ENCODE peak calls at places on chromosome 2, in ten cellular contexts. J is GM12865, S is omental fat pad, I is progenitor cell of endocrine pancreas, M is fibroblast of the aortic adventitia, X is astrocyte of the spinal cord, V is AG04449, Z is GM20000, K is AG10803, N is nephron progenitor cell. Q is an unnamed sample.
A peak's percentile ranks its signal among the peaks of the same experiment; 100 is the strongest.

GRCh38 chr2:96821113-96821512 is 5.0 kb downstream of the CNNM3 start:
- DNase-seq in V (no peak), N (no peak), S (no peak), I (no peak), M (no peak), J (no peak), X (no peak), K (no peak), Z (no peak), Q (no peak)

GRCh38 chr2:30038419-30038818 is 108.4 kb upstream of the YPEL5 start:
- DNase-seq in S (no peak), X (no peak), M (no peak), K (no peak), I (no peak), J (no peak), N (no peak), Z (no peak), V (no peak), Q (no peak)

GRCh38 chr2:188573453-188573852 is 281.8 kb downstream of the GULP1 start:
- DNase-seq in J (no peak), M (no peak), K (no peak), S (no peak), I (no peak), V (no peak), N (no peak), X (peak; percentile 76), Z (no peak), Q (no peak)

GRCh38 chr2:171678619-171679018 is 8.7 kb upstream of the DYNC1I2 start:
- DNase-seq in M (no peak), X (no peak), I (no peak), J (no peak), V (no peak), Z (no peak), N (no peak), S (no peak), K (no peak), Q (no peak)

GRCh38 chr2:55811048-55811447 is 112.5 kb downstream of the EFEMP1 start:
- DNase-seq in V (no peak), I (no peak), S (no peak), Z (no peak), K (no peak), J (no peak), X (no peak), N (no peak), M (peak; percentile 31), Q (no peak)

GRCh38 chr2:54559593-54560145 is 103.5 kb downstream of the SPTBN1 start:
- DNase-seq in V (peak; percentile 72), X (peak; percentile 84), M (peak; percentile 81), S (no peak), J (no peak), Z (no peak), K (peak; percentile 92), N (peak; percentile 19), I (no peak), Q (peak; percentile 54)

GRCh38 chr2:170582747-170583463 is 132.2 kb upstream of the SP5 start:
- DNase-seq in I (no peak), Z (no peak), X (peak; percentile 10), V (no peak), J (no peak), S (no peak), K (no peak), M (no peak), N (peak; percentile 18), Q (no peak)

GRCh38 chr2:46657042-46657504 is 177.7 kb downstream of the TMEM247 start:
- DNase-seq in V (no peak), M (peak; percentile 95), S (no peak), N (no peak), X (no peak), Z (peak; percentile 42), I (no peak), K (peak; percentile 95), J (peak; percentile 39), Q (no peak)

GRCh38 chr2:119517433-119517832 is 6.8 kb downstream of the SCTR start:
- DNase-seq in M (peak; percentile 31), I (no peak), K (peak; percentile 34), X (peak; percentile 8), N (peak; percentile 69), Z (peak; percentile 84), S (no peak), J (peak; percentile 67), V (no peak), Q (no peak)

GRCh38 chr2:194104687-194105086 is 1552.3 kb upstream of the SLC39A10 start:
- DNase-seq in S (no peak), J (peak; percentile 85), I (no peak), N (no peak), V (no peak), X (no peak), Z (peak; percentile 18), K (no peak), M (no peak), Q (no peak)

GRCh38 chr2:40118622-40119021 is 333.3 kb downstream of the SLC8A1 start:
- DNase-seq in V (no peak), X (no peak), J (no peak), Z (no peak), K (no peak), N (no peak), I (no peak), S (no peak), M (no peak), Q (no peak)

GRCh38 chr2:9639740-9640337 is 9.0 kb upstream of the YWHAQ start:
- DNase-seq in M (no peak), X (no peak), K (no peak), V (no peak), Z (no peak), N (no peak), J (no peak), I (no peak), S (no peak), Q (no peak)
- TF ChIP-seq CTCF in M (no peak), X (no peak), K (no peak), V (no peak), Z (no peak), N (no peak), J (no peak), I (no peak), S (no peak), Q (no peak)

DNA sequence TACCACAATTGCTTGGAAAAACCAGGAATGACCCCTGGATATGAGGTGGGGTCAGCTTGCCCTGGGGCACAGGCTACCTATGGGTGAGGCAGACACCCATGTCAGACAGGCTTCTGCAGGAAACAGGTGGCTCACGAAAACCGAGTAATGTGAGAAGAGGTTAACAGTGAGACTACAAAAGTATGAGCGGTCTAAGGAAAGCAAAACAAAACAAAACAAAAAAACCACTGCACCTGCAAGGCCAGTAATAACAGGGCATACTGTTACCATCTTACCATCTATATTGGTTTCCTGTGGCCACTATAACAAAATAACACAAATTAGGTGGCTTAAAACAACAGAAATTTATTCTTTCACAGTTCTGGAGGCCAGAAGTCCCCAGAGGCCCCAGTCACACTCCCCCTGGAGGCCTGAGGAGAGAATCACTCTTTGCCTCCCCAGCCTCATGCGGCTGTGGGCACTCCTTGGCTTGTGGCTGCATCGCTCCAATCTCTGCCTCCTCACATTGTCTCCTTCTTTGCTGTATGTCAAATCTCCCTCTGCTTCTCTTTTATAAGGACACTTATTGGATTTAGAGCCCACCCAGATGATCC is 86.6 kb upstream of the EPC2 start:
- DNase-seq in J (peak; percentile 81), K (no peak), I (no peak), V (no peak), S (no peak), X (no peak), Z (no peak), N (no peak), M (no peak), Q (no peak)
- TF ChIP-seq CTCF in J (peak; percentile 48), K (no peak), I (no peak), V (no peak), S (no peak), X (peak; percentile 4), Z (no peak), N (no peak), M (no peak), Q (no peak)

GRCh38 chr2:24382363-24383021 is 22.2 kb upstream of the ITSN2 start:
- DNase-seq in S (no peak), X (peak; percentile 68), Z (peak; percentile 72), V (peak; percentile 4), J (peak; percentile 80), M (peak; percentile 75), N (peak; percentile 63), I (peak; percentile 26), K (peak; percentile 66), Q (peak; percentile 27)
- TF ChIP-seq CTCF in S (no peak), X (peak; percentile 80), Z (peak; percentile 79), V (peak; percentile 82), J (peak; percentile 77), M (peak; percentile 84), N (peak; percentile 78), I (peak; percentile 74), K (peak; percentile 78), Q (peak; percentile 74)

GRCh38 chr2:223260681-223261080 is 208.7 kb downstream of the KCNE4 start:
- DNase-seq in S (no peak), V (no peak), J (no peak), K (peak; percentile 7), N (no peak), X (peak; percentile 44), M (peak; percentile 4), Z (no peak), I (no peak), Q (no peak)

GRCh38 chr2:223267160-223267951 is 215.4 kb downstream of the KCNE4 start:
- DNase-seq in J (no peak), I (no peak), Z (no peak), V (no peak), X (no peak), S (no peak), K (no peak), N (no peak), M (no peak), Q (no peak)

GRCh38 chr2:223264541-223265171 is 212.7 kb downstream of the KCNE4 start:
- DNase-seq in V (no peak), J (peak; percentile 7), S (no peak), M (no peak), K (no peak), N (no peak), I (no peak), Z (no peak), X (no peak), Q (no peak)

DNA sequence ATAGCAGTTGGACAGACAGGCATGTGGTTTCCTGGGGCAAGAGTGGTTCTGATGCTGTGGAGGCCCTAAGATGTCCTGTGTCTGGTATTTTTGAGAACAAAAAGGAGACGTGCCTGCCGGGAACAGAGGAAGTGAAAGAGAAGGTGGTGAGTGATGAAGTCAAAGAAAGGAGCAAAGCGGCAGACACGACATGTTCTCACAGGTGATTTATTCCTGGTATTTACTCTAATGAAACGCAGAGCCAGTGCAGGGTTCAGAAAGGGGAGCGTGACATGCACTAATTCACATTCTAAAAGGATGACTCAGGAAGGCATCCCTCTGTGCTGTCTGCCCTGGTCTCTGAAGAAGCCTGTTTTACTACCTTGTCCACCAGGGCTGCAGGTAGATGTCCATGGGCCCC is 211.0 kb downstream of the KCNE4 start:
- DNase-seq in V (no peak), X (peak; percentile 54), K (peak; percentile 66), I (no peak), Z (no peak), J (peak; percentile 2), S (no peak), N (no peak), M (no peak), Q (no peak)
- TF ChIP-seq CTCF in V (no peak), X (no peak), K (no peak), I (no peak), Z (no peak), J (no peak), S (no peak), N (no peak), M (no peak), Q (no peak)

GRCh38 chr2:75311993-75312392 is 112.7 kb upstream of the TACR1 start:
- DNase-seq in X (no peak), V (no peak), S (no peak), M (no peak), N (no peak), Z (peak; percentile 79), K (no peak), J (peak; percentile 90), I (no peak), Q (no peak)
- TF ChIP-seq CTCF in X (peak; percentile 15), V (peak; percentile 2), S (no peak), M (no peak), N (no peak), Z (peak; percentile 71), K (no peak), J (peak; percentile 75), I (peak; percentile 38), Q (no peak)

Q was measured in AG09319.